ENCODE peak calls at places on chromosomes 7 and 10, in eight cellular contexts. J is lower lobe of right lung, M is lower leg skin, U is fibroblast of the aortic adventitia, Z is stomach, Y is astrocyte of the spinal cord, P is fibroblast of lung, G is breast epithelium. R is an unnamed sample.

GRCh38 chr10:32970910-32971309 is 12.9 kb upstream of the ITGB1 start:
- DNase-seq in Z (no peak), M (no peak), P (no peak), G (no peak), U (no peak), J (no peak), Y (no peak), R (no peak)

GRCh38 chr7:150668472-150668911 is 17.0 kb upstream of the GIMAP2 start:
- DNase-seq in G (no peak), Z (no peak), U (no peak), J (no peak), P (no peak), M (no peak), Y (no peak), R (no peak)

GRCh38 chr7:157309990-157310668 is 26.7 kb upstream of the DNAJB6 start:
- DNase-seq in M (no peak), G (peak), P (peak), J (no peak), Y (peak), Z (no peak), U (peak), R (peak)

GRCh38 chr10:22219308-22219707 is 1.5 kb upstream of the EBLN1 start:
- DNase-seq in M (no peak), J (no peak), P (no peak), U (peak), Z (no peak), Y (no peak), G (no peak), R (peak)

GRCh38 chr10:132258423-132258822 is 49.3 kb downstream of the STK32C start:
- DNase-seq in Y (no peak), J (no peak), M (no peak), G (no peak), Z (no peak), U (no peak), P (no peak), R (no peak)

GRCh38 chr7:90584420-90584819 is 11.7 kb upstream of the CDK14 start:
- DNase-seq in U (no peak), P (no peak), Y (no peak), J (no peak), Z (no peak), M (no peak), G (no peak), R (no peak)

GRCh38 chr7:48183370-48183743 is 12.1 kb downstream of the ABCA13 start:
- DNase-seq in Z (no peak), M (no peak), Y (no peak), G (no peak), J (no peak), P (no peak), U (peak), R (peak)

GRCh38 chr7:30914611-30915601 is 3.3 kb downstream of the AQP1 start:
- DNase-seq in U (peak), Y (peak), P (peak), M (peak), G (no peak), J (peak), Z (no peak), R (no peak)

GRCh38 chr7:21923663-21924062 is 22.0 kb downstream of the CDCA7L start:
- DNase-seq in G (no peak), Z (no peak), U (peak), J (no peak), P (peak), M (no peak), Y (peak), R (peak)

GRCh38 chr10:21526952-21527633 is 1.6 kb upstream of the SKIDA1 start:
- DNase-seq in P (peak), M (peak), G (no peak), Z (peak), J (peak), Y (peak), U (peak), R (peak)

GRCh38 chr10:24452030-24452429 is 243.1 kb downstream of the KIAA1217 start:
- DNase-seq in Z (no peak), M (no peak), J (no peak), U (no peak), G (no peak), Y (no peak), P (no peak), R (no peak)

GRCh38 chr7:111363099-111363498 is 199.2 kb downstream of the IMMP2L start:
- DNase-seq in J (no peak), M (no peak), P (peak), Z (no peak), G (no peak), U (peak), Y (peak), R (peak)
- H3K4me3 ChIP-seq in J (no peak), M (no peak), P (no peak), Z (no peak), G (no peak), U (no peak), Y (no peak), R (no peak)

DNA sequence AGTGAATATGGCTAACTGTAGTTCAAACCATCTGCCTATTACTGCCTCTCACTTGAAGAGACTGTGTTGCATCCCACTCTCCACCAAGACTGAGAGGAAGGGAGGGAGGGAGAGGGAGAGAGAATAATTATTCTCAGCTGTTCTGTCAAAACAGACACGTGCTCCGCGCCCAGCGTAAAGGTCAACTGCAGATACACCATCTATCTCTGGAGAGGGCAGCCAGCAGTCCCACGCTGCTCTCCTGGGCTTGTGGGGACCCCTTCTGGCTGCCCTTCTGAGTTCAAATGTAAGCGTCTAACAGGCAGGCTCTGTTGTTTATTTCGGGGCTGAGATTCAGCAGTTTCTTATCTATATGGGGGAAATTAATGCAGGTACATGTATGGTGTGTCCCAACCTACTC is 625.5 kb upstream of the GALNT17 start:
- DNase-seq in Z (no peak), G (no peak), U (no peak), J (no peak), P (no peak), Y (no peak), M (no peak), R (no peak)
- TF ChIP-seq CTCF in Z (no peak), G (no peak), U (no peak), J (no peak), P (no peak), Y (no peak), M (no peak), R (no peak)

GRCh38 chr10:92238062-92238585 is 52.8 kb downstream of the CPEB3 start:
- DNase-seq in M (no peak), Y (no peak), G (no peak), Z (no peak), J (no peak), U (no peak), P (no peak), R (peak)
- H3K4me3 ChIP-seq in M (no peak), Y (no peak), G (peak), Z (peak), J (peak), U (peak), P (no peak), R (peak)

GRCh38 chr10:5977471-5978370 is at the start of gene IL15RA:
- DNase-seq in J (peak), U (peak), G (peak), P (peak), Z (peak), Y (peak), M (peak), R (peak)
- TF ChIP-seq CTCF in J (peak), U (no peak), G (no peak), P (no peak), Z (peak), Y (no peak), M (no peak), R (no peak)

DNA sequence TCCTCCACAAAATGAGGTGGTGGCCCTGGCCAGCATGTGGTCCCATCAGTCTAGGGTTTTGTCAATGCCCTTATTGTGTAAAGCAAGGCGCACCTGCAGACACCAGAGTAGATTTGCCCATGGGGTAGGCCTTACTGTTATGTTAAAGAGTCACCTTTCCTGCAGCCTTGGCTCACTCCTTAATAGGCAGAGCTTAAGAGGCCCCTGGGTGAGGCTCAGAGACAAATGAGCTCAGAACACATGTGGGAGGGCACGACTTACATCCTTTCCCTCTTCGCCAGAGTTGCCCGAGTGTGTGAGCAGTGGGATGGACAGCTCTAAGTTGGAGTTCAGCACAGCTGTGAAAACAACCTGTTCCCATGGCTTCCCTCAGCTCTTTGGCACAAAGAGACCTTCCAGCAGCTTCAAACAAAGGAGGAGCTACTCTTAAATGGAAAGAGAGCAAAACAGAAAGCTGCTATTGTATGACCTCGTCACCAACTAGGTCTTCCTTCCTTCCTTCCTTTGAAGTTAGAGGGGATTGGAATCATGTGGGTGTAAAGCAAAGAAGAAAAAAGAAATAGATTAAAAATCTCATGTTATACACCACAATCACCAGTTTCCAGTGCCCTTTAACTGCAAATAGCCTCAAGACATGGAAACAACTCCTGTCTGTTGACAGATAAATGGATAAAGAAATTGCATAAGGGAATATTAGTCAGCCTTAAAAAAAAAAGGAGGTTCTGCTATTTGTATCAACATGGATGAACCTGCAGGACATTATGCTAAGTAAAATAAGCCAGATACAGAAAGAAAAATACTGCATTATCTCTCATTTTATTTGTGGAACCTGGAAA is 11.9 kb upstream of the XPNPEP1 start:
- DNase-seq in M (no peak), U (peak), Y (peak), P (peak), Z (no peak), J (no peak), G (no peak), R (peak)
- H3K4me3 ChIP-seq in M (no peak), U (no peak), Y (no peak), P (no peak), Z (no peak), J (no peak), G (no peak), R (no peak)

GRCh38 chr10:50552771-50553535 is 70.8 kb downstream of the SGMS1 start:
- DNase-seq in Z (peak), Y (no peak), P (peak), U (no peak), M (no peak), J (no peak), G (no peak), R (peak)
- TF ChIP-seq CTCF in Z (peak), Y (peak), P (peak), U (peak), M (no peak), J (peak), G (no peak), R (peak)

GRCh38 chr10:95328013-95328412 is 37.2 kb upstream of the PDLIM1 start:
- DNase-seq in J (no peak), P (no peak), M (no peak), Z (no peak), Y (no peak), G (no peak), U (no peak), R (no peak)

GRCh38 chr10:95325863-95326262 is 35.1 kb upstream of the PDLIM1 start:
- DNase-seq in Y (no peak), P (no peak), J (no peak), U (no peak), G (no peak), M (no peak), Z (peak), R (no peak)

GRCh38 chr10:95327367-95327766 is 36.6 kb upstream of the PDLIM1 start:
- DNase-seq in P (peak), U (peak), Z (peak), Y (peak), G (peak), J (peak), M (no peak), R (peak)

GRCh38 chr10:95324436-95325268 is 33.8 kb upstream of the PDLIM1 start:
- DNase-seq in M (no peak), U (no peak), Z (no peak), G (no peak), J (no peak), Y (no peak), P (no peak), R (no peak)

GRCh38 chr10:95326396-95326795 is 35.6 kb upstream of the PDLIM1 start:
- DNase-seq in Y (no peak), Z (no peak), P (no peak), M (no peak), J (no peak), G (peak), U (no peak), R (no peak)
- H3K4me3 ChIP-seq in Y (no peak), Z (no peak), P (no peak), M (no peak), J (no peak), G (no peak), U (no peak), R (no peak)

DNA sequence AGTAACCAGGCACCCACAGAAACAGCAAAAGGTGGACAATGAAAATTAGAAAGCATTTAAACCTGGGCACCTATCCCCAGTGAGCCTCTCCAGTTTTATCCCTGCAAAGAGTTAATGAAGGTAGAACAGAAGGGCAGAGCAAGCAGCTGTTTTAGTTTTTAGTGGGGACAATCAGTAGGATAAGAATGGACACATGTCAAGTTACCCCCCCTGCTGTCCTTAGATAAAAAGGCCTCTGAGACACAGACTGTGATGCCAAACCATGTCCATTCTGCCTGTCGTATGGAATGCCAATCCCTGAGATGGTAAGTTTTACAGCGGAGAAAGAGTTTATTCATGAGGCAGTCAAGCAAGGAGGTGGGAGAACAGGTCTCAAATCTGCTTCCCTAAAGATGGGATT is 162.6 kb upstream of the AGR3 start:
- DNase-seq in M (no peak), U (no peak), J (no peak), Z (no peak), G (no peak), Y (no peak), P (no peak), R (no peak)
- TF ChIP-seq CTCF in M (no peak), U (no peak), J (no peak), Z (no peak), G (no peak), Y (no peak), P (peak), R (no peak)